ENCODE peak calls at places on chromosomes 6 and 20, in six cellular contexts. F is upper lobe of right lung; S is activated CD4-positive, alpha-beta T cell treated with anti-CD3 and anti-CD28 coated beads, Interleukin-2, amount 50 U/mL, for 24 hours; D is Jurkat, Clone E6-1; V is transverse colon; Z is Panc1. Q is an unnamed sample.

GRCh38 chr20:48482790-48483189 is 345.0 kb downstream of the PREX1 start:
- DNase-seq in F (no peak), S (no peak), D (no peak), V (no peak), Z (no peak), Q (no peak)

GRCh38 chr20:50302463-50303041 is 111.9 kb downstream of the CEBPB start:
- DNase-seq in F (no peak), S (no peak), D (no peak), V (no peak), Z (no peak), Q (no peak)

GRCh38 chr20:1266167-1266973 is at the start of gene SNPH:
- DNase-seq in F (peak), S (peak), D (peak), V (peak), Z (no peak), Q (peak)

GRCh38 chr20:38190936-38191371 is 25.9 kb upstream of the TGM2 start:
- DNase-seq in F (no peak), S (no peak), D (no peak), V (no peak), Z (no peak), Q (no peak)

GRCh38 chr6:125944434-125944816 is 12.1 kb upstream of the HINT3 start:
- DNase-seq in F (peak), S (no peak), D (no peak), V (peak), Z (no peak), Q (no peak)

GRCh38 chr6:144362042-144363018 is 77.2 kb downstream of the UTRN start:
- DNase-seq in F (no peak), S (no peak), D (no peak), V (no peak), Z (no peak), Q (no peak)

GRCh38 chr20:1835126-1835525 is 60.1 kb upstream of the SIRPA start:
- DNase-seq in F (no peak), S (no peak), D (no peak), V (no peak), Z (no peak), Q (no peak)

GRCh38 chr6:49336514-49337131 is 126.4 kb downstream of the MMUT start:
- DNase-seq in F (no peak), S (no peak), D (peak), V (peak), Z (no peak), Q (no peak)

GRCh38 chr20:41889871-41890224 is 271.7 kb upstream of the CHD6 start:
- DNase-seq in F (no peak), S (no peak), D (no peak), V (no peak), Z (no peak), Q (no peak)

GRCh38 chr6:128350416-128351254 is 169.8 kb downstream of the PTPRK start:
- DNase-seq in F (no peak), S (no peak), D (no peak), V (no peak), Z (no peak), Q (no peak)

GRCh38 chr20:49261173-49261572 is 16.7 kb downstream of the ZNFX1 start:
- DNase-seq in F (no peak), S (no peak), D (no peak), V (no peak), Z (no peak), Q (no peak)

GRCh38 chr6:7431594-7432390 is 42.2 kb downstream of the RIOK1 start:
- DNase-seq in F (no peak), S (no peak), D (no peak), V (no peak), Z (no peak), Q (no peak)

GRCh38 chr6:135675862-135676261 is 175.6 kb upstream of the PDE7B start:
- DNase-seq in F (no peak), S (peak), D (peak), V (no peak), Z (peak), Q (peak)

GRCh38 chr6:48541669-48542068 is 430.7 kb upstream of the PTCHD4 start:
- DNase-seq in F (no peak), S (no peak), D (no peak), V (no peak), Z (no peak), Q (no peak)

GRCh38 chr6:40956871-40957270 is 82.2 kb downstream of the UNC5CL start:
- DNase-seq in F (no peak), S (no peak), D (no peak), V (no peak), Z (no peak), Q (no peak)

GRCh38 chr6:87714093-87714809 is 12.2 kb upstream of the AKIRIN2 start:
- DNase-seq in F (no peak), S (no peak), D (no peak), V (no peak), Z (no peak), Q (no peak)

GRCh38 chr20:47241345-47241781 is 115.1 kb downstream of the ZMYND8 start:
- DNase-seq in F (no peak), S (no peak), D (no peak), V (peak), Z (no peak), Q (no peak)

GRCh38 chr20:35541783-35542662 is at the start of gene ERGIC3:
- DNase-seq in F (peak), S (peak), D (peak), V (peak), Z (peak), Q (peak)

GRCh38 chr20:61927193-61927825 is 138.4 kb downstream of the TAF4 start:
- DNase-seq in F (peak), S (no peak), D (no peak), V (no peak), Z (no peak), Q (no peak)

GRCh38 chr6:153941768-153942167 is 97.3 kb upstream of the OPRM1 start:
- DNase-seq in F (no peak), S (no peak), D (no peak), V (peak), Z (no peak), Q (no peak)

GRCh38 chr6:14732845-14733757 is 512.8 kb upstream of the JARID2 start:
- DNase-seq in F (no peak), S (peak), D (no peak), V (no peak), Z (no peak), Q (peak)

GRCh38 chr6:148457137-148457842 is 114.7 kb downstream of the SASH1 start:
- DNase-seq in F (no peak), S (no peak), D (no peak), V (no peak), Z (no peak), Q (no peak)

GRCh38 chr6:126422912-126423311 is 83.0 kb downstream of the CENPW start:
- DNase-seq in F (no peak), S (no peak), D (no peak), V (no peak), Z (no peak), Q (no peak)

GRCh38 chr6:56727097-56727845 is 84.6 kb upstream of the DST start:
- DNase-seq in F (no peak), S (no peak), D (no peak), V (no peak), Z (no peak), Q (no peak)

GRCh38 chr6:90709597-90709996 is 122.7 kb upstream of the MAP3K7 start:
- DNase-seq in F (no peak), S (no peak), D (no peak), V (no peak), Z (no peak), Q (no peak)

GRCh38 chr6:163366288-163366687 is 48.2 kb upstream of the QKI start:
- DNase-seq in F (no peak), S (no peak), D (no peak), V (no peak), Z (no peak), Q (no peak)

GRCh38 chr20:20637998-20638397 is 74.4 kb downstream of the RALGAPA2 start:
- DNase-seq in F (no peak), S (no peak), D (peak), V (no peak), Z (no peak), Q (no peak)

GRCh38 chr6:158653577-158654354 is 3.9 kb downstream of the SYTL3 start:
- DNase-seq in F (peak), S (peak), D (peak), V (peak), Z (no peak), Q (no peak)

GRCh38 chr6:4178737-4179333 is 43.5 kb upstream of the ECI2 start:
- DNase-seq in F (no peak), S (no peak), D (no peak), V (no peak), Z (no peak), Q (no peak)

GRCh38 chr6:1821188-1822183 is 211.8 kb downstream of the FOXC1 start:
- DNase-seq in F (no peak), S (no peak), D (no peak), V (no peak), Z (no peak), Q (no peak)

GRCh38 chr6:23478324-23478723 is 647.7 kb upstream of the NRSN1 start:
- DNase-seq in F (no peak), S (no peak), D (no peak), V (no peak), Z (no peak), Q (no peak)

GRCh38 chr6:36101691-36102090 is 28.6 kb upstream of the MAPK13 start:
- DNase-seq in F (no peak), S (no peak), D (no peak), V (no peak), Z (no peak), Q (no peak)

GRCh38 chr20:10524034-10524476 is 89.0 kb downstream of the SLX4IP start:
- DNase-seq in F (no peak), S (no peak), D (no peak), V (peak), Z (no peak), Q (no peak)

GRCh38 chr6:167113935-167114910 is 8.7 kb upstream of the CCR6 start:
- DNase-seq in F (no peak), S (no peak), D (no peak), V (peak), Z (no peak), Q (no peak)